ENCODE peak calls at places on chromosomes 3 and 15, in seven cellular contexts. One of them, this sample, is unnamed.

GRCh38 chr15:25685216-25685569 is 177.9 kb downstream of the ATP10A start:
- DNase-seq in endothelial cell of umbilical vein: no peak
- DNase-seq in A673: no peak
- DNase-seq in PC-3: no peak
- DNase-seq in keratinocyte: no peak
- DNase-seq in fibroblast of lung: no peak
- DNase-seq in astrocyte: no peak
- DNase-seq in this sample: no peak

GRCh38 chr3:132317229-132317948 is at the start of gene ACP3:
- DNase-seq in endothelial cell of umbilical vein: peak
- DNase-seq in A673: peak
- DNase-seq in PC-3: peak
- DNase-seq in keratinocyte: no peak
- DNase-seq in fibroblast of lung: peak
- DNase-seq in astrocyte: peak
- DNase-seq in this sample: peak

GRCh38 chr3:38354588-38355344 is 8.2 kb downstream of the XYLB start:
- DNase-seq in endothelial cell of umbilical vein: peak
- DNase-seq in A673: peak
- DNase-seq in PC-3: peak
- DNase-seq in keratinocyte: peak
- DNase-seq in fibroblast of lung: peak
- DNase-seq in astrocyte: peak
- DNase-seq in this sample: no peak

GRCh38 chr3:13420817-13421755 is 964 bp upstream of the NUP210 start:
- DNase-seq in endothelial cell of umbilical vein: no peak
- DNase-seq in A673: no peak
- DNase-seq in PC-3: no peak
- DNase-seq in keratinocyte: no peak
- DNase-seq in fibroblast of lung: no peak
- DNase-seq in astrocyte: no peak
- DNase-seq in this sample: peak

GRCh38 chr3:30131171-30131570 is 475.2 kb upstream of the TGFBR2 start:
- DNase-seq in endothelial cell of umbilical vein: no peak
- DNase-seq in A673: peak
- DNase-seq in PC-3: peak
- DNase-seq in keratinocyte: no peak
- DNase-seq in fibroblast of lung: no peak
- DNase-seq in astrocyte: no peak
- DNase-seq in this sample: no peak

GRCh38 chr3:127929818-127930217 is 14.8 kb downstream of the KBTBD12 start:
- DNase-seq in endothelial cell of umbilical vein: no peak
- DNase-seq in A673: no peak
- DNase-seq in PC-3: peak
- DNase-seq in keratinocyte: no peak
- DNase-seq in fibroblast of lung: peak
- DNase-seq in astrocyte: no peak
- DNase-seq in this sample: no peak

GRCh38 chr3:29314727-29315088 is 33.8 kb downstream of the RBMS3 start:
- DNase-seq in endothelial cell of umbilical vein: no peak
- DNase-seq in A673: no peak
- DNase-seq in PC-3: no peak
- DNase-seq in keratinocyte: no peak
- DNase-seq in fibroblast of lung: no peak
- DNase-seq in astrocyte: no peak
- DNase-seq in this sample: no peak

GRCh38 chr3:53083496-53083895 is 37.6 kb upstream of the SFMBT1 start:
- DNase-seq in endothelial cell of umbilical vein: no peak
- DNase-seq in A673: peak
- DNase-seq in PC-3: no peak
- DNase-seq in keratinocyte: no peak
- DNase-seq in fibroblast of lung: peak
- DNase-seq in astrocyte: peak
- DNase-seq in this sample: no peak

GRCh38 chr3:194121881-194122280 is 14.1 kb upstream of the HES1 start:
- DNase-seq in endothelial cell of umbilical vein: peak
- DNase-seq in A673: no peak
- DNase-seq in PC-3: peak
- DNase-seq in keratinocyte: no peak
- DNase-seq in fibroblast of lung: no peak
- DNase-seq in astrocyte: peak
- DNase-seq in this sample: no peak

GRCh38 chr15:75648156-75649000 is 666 bp downstream of the SNX33 start:
- DNase-seq in endothelial cell of umbilical vein: no peak
- DNase-seq in A673: no peak
- DNase-seq in PC-3: no peak
- DNase-seq in keratinocyte: no peak
- DNase-seq in fibroblast of lung: peak
- DNase-seq in astrocyte: peak
- DNase-seq in this sample: peak

GRCh38 chr3:157782236-157782635 is 279.0 kb upstream of the VEPH1 start:
- DNase-seq in endothelial cell of umbilical vein: no peak
- DNase-seq in A673: no peak
- DNase-seq in PC-3: peak
- DNase-seq in keratinocyte: no peak
- DNase-seq in fibroblast of lung: no peak
- DNase-seq in astrocyte: peak
- DNase-seq in this sample: no peak

GRCh38 chr3:190384241-190384863 is 3.6 kb upstream of the CLDN16 start:
- DNase-seq in endothelial cell of umbilical vein: peak
- DNase-seq in A673: peak
- DNase-seq in PC-3: peak
- DNase-seq in keratinocyte: peak
- DNase-seq in fibroblast of lung: peak
- DNase-seq in astrocyte: peak
- DNase-seq in this sample: peak

GRCh38 chr15:58484794-58485600 is 53.2 kb downstream of the LIPC start:
- DNase-seq in endothelial cell of umbilical vein: no peak
- DNase-seq in A673: no peak
- DNase-seq in PC-3: no peak
- DNase-seq in keratinocyte: no peak
- DNase-seq in fibroblast of lung: no peak
- DNase-seq in astrocyte: no peak
- DNase-seq in this sample: no peak

GRCh38 chr3:45964139-45964538 is 20.9 kb downstream of the CXCR6 start:
- DNase-seq in endothelial cell of umbilical vein: no peak
- DNase-seq in A673: no peak
- DNase-seq in PC-3: no peak
- DNase-seq in keratinocyte: no peak
- DNase-seq in fibroblast of lung: no peak
- DNase-seq in astrocyte: no peak
- DNase-seq in this sample: no peak

GRCh38 chr3:31755911-31756658 is 223.4 kb downstream of the STT3B start:
- DNase-seq in endothelial cell of umbilical vein: peak
- DNase-seq in A673: no peak
- DNase-seq in PC-3: no peak
- DNase-seq in keratinocyte: no peak
- DNase-seq in fibroblast of lung: no peak
- DNase-seq in astrocyte: no peak
- DNase-seq in this sample: no peak

GRCh38 chr15:49734831-49735508 is 114.1 kb downstream of the DTWD1 start:
- DNase-seq in endothelial cell of umbilical vein: no peak
- DNase-seq in A673: no peak
- DNase-seq in PC-3: no peak
- DNase-seq in keratinocyte: no peak
- DNase-seq in fibroblast of lung: no peak
- DNase-seq in astrocyte: no peak
- DNase-seq in this sample: no peak

GRCh38 chr15:47673343-47673761 is 44.0 kb upstream of the SEMA6D start:
- DNase-seq in endothelial cell of umbilical vein: peak
- DNase-seq in A673: no peak
- DNase-seq in PC-3: no peak
- DNase-seq in keratinocyte: no peak
- DNase-seq in fibroblast of lung: peak
- DNase-seq in astrocyte: no peak
- DNase-seq in this sample: no peak

GRCh38 chr3:123791417-123791816 is 92.7 kb downstream of the MYLK start:
- DNase-seq in endothelial cell of umbilical vein: peak
- DNase-seq in A673: peak
- DNase-seq in PC-3: peak
- DNase-seq in keratinocyte: no peak
- DNase-seq in fibroblast of lung: peak
- DNase-seq in astrocyte: peak
- DNase-seq in this sample: no peak

GRCh38 chr3:134029256-134029733 is 430 bp downstream of the SLCO2A1 start:
- DNase-seq in endothelial cell of umbilical vein: peak
- DNase-seq in A673: no peak
- DNase-seq in PC-3: no peak
- DNase-seq in keratinocyte: no peak
- DNase-seq in fibroblast of lung: peak
- DNase-seq in astrocyte: peak
- DNase-seq in this sample: no peak

GRCh38 chr3:148829926-148830325 is 2.3 kb downstream of the CPB1 start:
- DNase-seq in endothelial cell of umbilical vein: no peak
- DNase-seq in A673: no peak
- DNase-seq in PC-3: no peak
- DNase-seq in keratinocyte: no peak
- DNase-seq in fibroblast of lung: no peak
- DNase-seq in astrocyte: no peak
- DNase-seq in this sample: no peak

GRCh38 chr15:45285413-45285812 is 33.4 kb downstream of the SLC28A2 start:
- DNase-seq in endothelial cell of umbilical vein: no peak
- DNase-seq in A673: no peak
- DNase-seq in PC-3: peak
- DNase-seq in keratinocyte: no peak
- DNase-seq in fibroblast of lung: no peak
- DNase-seq in astrocyte: no peak
- DNase-seq in this sample: no peak

GRCh38 chr15:99019558-99020540 is 12.3 kb upstream of the PGPEP1L start:
- DNase-seq in endothelial cell of umbilical vein: no peak
- DNase-seq in A673: peak
- DNase-seq in PC-3: peak
- DNase-seq in keratinocyte: no peak
- DNase-seq in fibroblast of lung: peak
- DNase-seq in astrocyte: peak
- DNase-seq in this sample: no peak

GRCh38 chr15:61938249-61938648 is 122.0 kb downstream of the VPS13C start:
- DNase-seq in endothelial cell of umbilical vein: no peak
- DNase-seq in A673: no peak
- DNase-seq in PC-3: no peak
- DNase-seq in keratinocyte: no peak
- DNase-seq in fibroblast of lung: no peak
- DNase-seq in astrocyte: no peak
- DNase-seq in this sample: no peak

DNA sequence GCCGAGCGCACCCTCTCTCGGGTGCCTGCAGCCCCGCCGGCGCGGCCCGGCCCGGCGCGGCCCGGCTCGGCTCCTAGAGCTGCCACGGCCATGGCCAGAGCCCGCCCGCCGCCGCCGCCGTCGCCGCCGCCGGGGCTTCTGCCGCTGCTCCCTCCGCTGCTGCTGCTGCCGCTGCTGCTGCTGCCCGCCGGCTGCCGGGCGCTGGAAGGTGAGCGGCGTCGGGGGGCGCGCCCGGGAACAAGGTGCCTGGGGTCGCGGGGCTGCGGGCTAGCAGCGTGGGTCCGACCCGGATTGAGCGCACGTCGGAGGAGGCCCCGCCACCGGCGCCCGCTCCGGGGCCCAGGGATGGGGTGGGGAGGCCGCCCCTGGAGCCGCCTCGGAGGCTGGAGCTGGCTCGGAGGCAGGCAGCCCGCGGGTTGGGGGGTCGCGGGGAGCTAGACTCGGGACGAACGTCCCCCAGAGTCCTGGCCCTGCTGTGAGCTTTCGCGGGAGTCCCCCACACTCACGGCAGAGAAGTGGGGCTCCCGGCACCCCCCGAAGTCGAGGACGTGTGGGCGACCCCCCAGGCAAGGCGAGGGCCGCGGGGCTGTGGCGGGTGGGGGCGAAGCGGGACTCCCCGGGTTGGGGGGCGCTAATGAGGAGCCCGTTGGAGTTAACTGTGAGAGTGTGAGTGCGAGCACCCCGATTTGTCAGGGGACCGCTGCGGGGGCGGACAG is 719 bp downstream of the EPHB3 start:
- DNase-seq in endothelial cell of umbilical vein: no peak
- DNase-seq in A673: no peak
- DNase-seq in PC-3: peak
- DNase-seq in keratinocyte: no peak
- DNase-seq in fibroblast of lung: no peak
- DNase-seq in astrocyte: no peak
- DNase-seq in this sample: no peak
- TF ChIP-seq EZH2 in endothelial cell of umbilical vein: peak
- TF ChIP-seq EZH2 in A673: no peak
- TF ChIP-seq EZH2 in PC-3: no peak
- TF ChIP-seq EZH2 in keratinocyte: peak
- TF ChIP-seq EZH2 in fibroblast of lung: no peak
- TF ChIP-seq EZH2 in astrocyte: peak
- TF ChIP-seq EZH2 in this sample: no peak

GRCh38 chr3:59641169-59641914 is 591.5 kb upstream of the CFAP20DC start:
- DNase-seq in endothelial cell of umbilical vein: no peak
- DNase-seq in A673: no peak
- DNase-seq in PC-3: no peak
- DNase-seq in keratinocyte: no peak
- DNase-seq in fibroblast of lung: peak
- DNase-seq in astrocyte: peak
- DNase-seq in this sample: no peak
- TF ChIP-seq EZH2 in endothelial cell of umbilical vein: no peak
- TF ChIP-seq EZH2 in A673: no peak
- TF ChIP-seq EZH2 in PC-3: no peak
- TF ChIP-seq EZH2 in keratinocyte: no peak
- TF ChIP-seq EZH2 in fibroblast of lung: no peak
- TF ChIP-seq EZH2 in astrocyte: no peak
- TF ChIP-seq EZH2 in this sample: no peak

DNA sequence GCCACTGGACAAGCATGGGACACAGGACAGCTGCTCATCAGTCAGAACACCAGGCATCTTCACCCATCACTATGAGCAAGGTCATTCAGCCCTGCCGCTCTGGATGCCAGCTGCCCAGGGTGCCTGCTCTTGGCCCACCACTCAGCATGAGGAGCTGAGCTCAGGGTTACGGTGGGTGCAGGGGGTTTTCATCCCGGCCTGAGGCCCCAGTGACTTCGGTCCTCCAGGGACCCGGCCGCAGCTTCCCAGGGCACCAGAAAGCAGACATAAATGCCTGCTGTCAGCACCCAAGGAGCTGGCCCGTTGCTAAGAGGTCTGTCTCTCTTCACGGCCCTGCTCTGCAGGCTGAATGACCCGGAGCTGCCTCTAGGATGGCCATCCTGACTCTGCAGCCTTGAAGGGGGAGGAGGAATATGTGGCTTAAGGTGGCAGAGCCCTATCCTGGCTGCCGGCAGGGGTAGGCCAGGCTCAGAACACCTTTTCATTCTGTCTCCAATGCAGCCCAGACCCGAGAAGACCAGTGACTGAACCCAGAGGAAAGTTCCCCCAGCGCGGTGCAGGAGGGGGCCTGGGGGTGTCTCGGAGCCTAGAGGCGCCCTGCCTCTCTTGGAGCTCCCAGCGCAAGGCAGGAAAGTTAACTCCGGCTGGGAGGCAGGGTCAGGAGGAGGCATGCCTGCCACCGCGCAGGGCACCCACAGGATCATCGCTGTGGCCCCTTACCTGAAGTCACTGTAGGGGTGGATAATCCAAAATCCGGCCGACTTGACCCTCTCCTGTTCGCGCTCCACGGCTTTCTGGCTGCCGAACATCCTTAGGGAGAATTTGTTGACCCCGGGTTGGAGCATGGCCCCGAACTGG is 1.8 kb downstream of the HCN4 start:
- DNase-seq in endothelial cell of umbilical vein: no peak
- DNase-seq in A673: no peak
- DNase-seq in PC-3: no peak
- DNase-seq in keratinocyte: no peak
- DNase-seq in fibroblast of lung: no peak
- DNase-seq in astrocyte: no peak
- DNase-seq in this sample: no peak
- TF ChIP-seq EZH2 in endothelial cell of umbilical vein: no peak
- TF ChIP-seq EZH2 in A673: peak
- TF ChIP-seq EZH2 in PC-3: no peak
- TF ChIP-seq EZH2 in keratinocyte: peak
- TF ChIP-seq EZH2 in fibroblast of lung: peak
- TF ChIP-seq EZH2 in astrocyte: peak
- TF ChIP-seq EZH2 in this sample: no peak

GRCh38 chr15:89399390-89400120 is 64.9 kb upstream of the POLG start:
- DNase-seq in endothelial cell of umbilical vein: no peak
- DNase-seq in A673: peak
- DNase-seq in PC-3: peak
- DNase-seq in keratinocyte: no peak
- DNase-seq in fibroblast of lung: no peak
- DNase-seq in astrocyte: no peak
- DNase-seq in this sample: no peak
- TF ChIP-seq EZH2 in endothelial cell of umbilical vein: peak
- TF ChIP-seq EZH2 in A673: no peak
- TF ChIP-seq EZH2 in PC-3: no peak
- TF ChIP-seq EZH2 in keratinocyte: peak
- TF ChIP-seq EZH2 in fibroblast of lung: peak
- TF ChIP-seq EZH2 in astrocyte: peak
- TF ChIP-seq EZH2 in this sample: no peak

This sample was measured in PC-9.